ENCODE peak calls at places on chromosomes 16 and 17, in ten cellular contexts. O is stomach, Q is GM12878, K is ovary, Z is K562, M is A549, Y is sigmoid colon, D is transverse colon, S is suprapubic skin, G is esophagus muscularis mucosa. X is an unnamed sample.

GRCh38 chr17:43456661-43457361 is 27.0 kb upstream of the DHX8 start:
- DNase-seq in O (no peak), Q (no peak), K (no peak), Z (no peak), M (no peak), Y (peak; percentile 75), D (peak; percentile 12), S (no peak), G (peak; percentile 93), X (peak; percentile 23)

GRCh38 chr17:47733414-47734288 is 615 bp downstream of the TBX21 start:
- DNase-seq in O (no peak), Q (no peak), K (no peak), Z (no peak), M (no peak), Y (peak; percentile 58), D (no peak), S (peak; percentile 69), G (no peak), X (no peak)

GRCh38 chr17:13413001-13413400 is 188.7 kb downstream of the HS3ST3A1 start:
- DNase-seq in O (no peak), Q (no peak), K (no peak), Z (no peak), M (no peak), Y (no peak), D (no peak), S (no peak), G (no peak), X (no peak)

GRCh38 chr16:61684566-61684965 is 351.7 kb downstream of the CDH8 start:
- DNase-seq in O (no peak), Q (no peak), K (no peak), Z (no peak), M (no peak), Y (no peak), D (no peak), S (no peak), G (no peak), X (no peak)

GRCh38 chr17:17151962-17152361 is 54.2 kb downstream of the PLD6 start:
- DNase-seq in O (peak; percentile 76), Q (no peak), K (peak; percentile 78), Z (no peak), M (peak; percentile 85), Y (peak; percentile 96), D (peak; percentile 63), S (peak; percentile 90), G (peak; percentile 95), X (peak; percentile 75)

GRCh38 chr17:15101175-15101574 is 164.0 kb downstream of the PMP22 start:
- DNase-seq in O (no peak), Q (no peak), K (no peak), Z (no peak), M (no peak), Y (no peak), D (no peak), S (no peak), G (no peak), X (no peak)

GRCh38 chr17:74959826-74960738 is 12.5 kb downstream of the HID1 start:
- DNase-seq in O (no peak), Q (no peak), K (no peak), Z (peak; percentile 62), M (peak; percentile 59), Y (no peak), D (no peak), S (no peak), G (no peak), X (no peak)

GRCh38 chr16:79061199-79061598 is 539.3 kb downstream of the MAF start:
- DNase-seq in O (no peak), Q (no peak), K (no peak), Z (no peak), M (no peak), Y (no peak), D (no peak), S (no peak), G (no peak), X (no peak)

GRCh38 chr17:31281061-31281460 is 16.0 kb downstream of the OMG start:
- DNase-seq in O (no peak), Q (no peak), K (no peak), Z (no peak), M (no peak), Y (no peak), D (no peak), S (no peak), G (no peak), X (no peak)

GRCh38 chr17:10198509-10199249 is at the start of gene GAS7:
- DNase-seq in O (peak; percentile 38), Q (no peak), K (peak; percentile 85), Z (no peak), M (no peak), Y (peak; percentile 84), D (peak; percentile 41), S (peak; percentile 89), G (peak; percentile 93), X (peak; percentile 48)

GRCh38 chr16:68444058-68444657 is 4.2 kb downstream of the SMPD3 start:
- DNase-seq in O (peak; percentile 52), Q (no peak), K (peak; percentile 63), Z (peak; percentile 20), M (no peak), Y (no peak), D (peak; percentile 49), S (no peak), G (no peak), X (no peak)

GRCh38 chr17:50922107-50922506 is 56.0 kb upstream of the TOB1 start:
- DNase-seq in O (no peak), Q (no peak), K (no peak), Z (no peak), M (no peak), Y (no peak), D (no peak), S (no peak), G (no peak), X (no peak)

GRCh38 chr16:20114356-20114755 is 40.7 kb upstream of the GPR139 start:
- DNase-seq in O (no peak), Q (no peak), K (no peak), Z (no peak), M (peak; percentile 65), Y (peak; percentile 76), D (peak; percentile 25), S (no peak), G (no peak), X (no peak)

DNA sequence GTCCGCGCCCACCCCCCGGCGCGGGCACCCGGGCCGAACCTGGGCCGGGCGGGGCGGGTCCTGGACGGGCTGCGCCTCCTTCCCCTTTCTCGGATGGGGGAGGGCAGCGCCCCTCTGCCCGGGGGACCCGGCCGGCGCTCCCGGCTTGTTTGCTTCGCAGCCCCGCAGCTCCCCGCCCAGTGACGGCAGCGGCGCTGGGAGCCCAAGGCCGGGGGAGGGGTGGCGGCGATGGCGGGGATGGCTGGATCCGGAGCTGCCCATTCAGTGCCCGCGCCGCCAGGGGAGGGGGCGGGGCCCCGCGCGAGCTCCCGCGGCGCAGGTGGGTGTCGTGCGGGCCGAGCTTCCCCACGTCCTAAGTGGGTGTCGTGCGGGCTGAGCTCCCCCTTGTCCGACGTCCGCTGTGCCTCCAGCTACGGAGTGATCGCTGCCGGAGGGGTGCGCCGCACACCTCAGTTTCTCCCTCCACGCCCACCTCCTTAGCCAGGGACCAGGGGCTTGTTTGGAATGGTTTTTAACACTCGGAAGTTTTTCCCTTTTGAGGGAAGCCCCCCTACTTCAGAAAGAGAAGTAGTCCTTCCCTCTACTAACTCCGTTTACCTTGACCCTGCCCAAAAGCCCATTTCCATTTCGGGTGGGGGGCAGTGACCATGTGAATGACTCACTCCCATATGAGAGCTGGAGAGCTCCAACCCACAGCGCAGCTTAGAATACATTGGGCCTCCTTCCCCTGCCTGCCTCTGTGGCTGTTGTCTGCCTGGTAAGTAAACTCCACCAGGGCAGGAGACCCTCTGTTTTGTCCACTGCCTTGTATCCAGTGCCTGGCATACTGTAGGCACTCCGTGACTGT is 733 bp downstream of the SGSM2 start:
- DNase-seq in O (peak; percentile 79), Q (no peak), K (peak; percentile 80), Z (peak; percentile 65), M (peak; percentile 65), Y (peak; percentile 83), D (peak; percentile 76), S (no peak), G (no peak), X (no peak)
- TF ChIP-seq POLR2A in O (no peak), Q (no peak), K (no peak), Z (no peak), M (no peak), Y (no peak), D (peak; percentile 32), S (no peak), G (peak; percentile 24), X (peak; percentile 29)

GRCh38 chr16:8675183-8676159 is 1.1 kb downstream of the ABAT start:
- DNase-seq in O (no peak), Q (no peak), K (no peak), Z (no peak), M (no peak), Y (peak; percentile 66), D (no peak), S (no peak), G (no peak), X (no peak)
- TF ChIP-seq EP300 in O (no peak), Q (no peak), K (no peak), Z (no peak), M (no peak), Y (no peak), D (no peak), S (no peak), G (no peak), X (no peak)

GRCh38 chr17:55394357-55395021 is 27.1 kb downstream of the MMD start:
- DNase-seq in O (no peak), Q (no peak), K (no peak), Z (no peak), M (no peak), Y (no peak), D (peak; percentile 10), S (no peak), G (no peak), X (no peak)
- TF ChIP-seq POLR2A in O (no peak), Q (no peak), K (no peak), Z (no peak), M (no peak), Y (no peak), D (no peak), S (no peak), G (no peak), X (no peak)

DNA sequence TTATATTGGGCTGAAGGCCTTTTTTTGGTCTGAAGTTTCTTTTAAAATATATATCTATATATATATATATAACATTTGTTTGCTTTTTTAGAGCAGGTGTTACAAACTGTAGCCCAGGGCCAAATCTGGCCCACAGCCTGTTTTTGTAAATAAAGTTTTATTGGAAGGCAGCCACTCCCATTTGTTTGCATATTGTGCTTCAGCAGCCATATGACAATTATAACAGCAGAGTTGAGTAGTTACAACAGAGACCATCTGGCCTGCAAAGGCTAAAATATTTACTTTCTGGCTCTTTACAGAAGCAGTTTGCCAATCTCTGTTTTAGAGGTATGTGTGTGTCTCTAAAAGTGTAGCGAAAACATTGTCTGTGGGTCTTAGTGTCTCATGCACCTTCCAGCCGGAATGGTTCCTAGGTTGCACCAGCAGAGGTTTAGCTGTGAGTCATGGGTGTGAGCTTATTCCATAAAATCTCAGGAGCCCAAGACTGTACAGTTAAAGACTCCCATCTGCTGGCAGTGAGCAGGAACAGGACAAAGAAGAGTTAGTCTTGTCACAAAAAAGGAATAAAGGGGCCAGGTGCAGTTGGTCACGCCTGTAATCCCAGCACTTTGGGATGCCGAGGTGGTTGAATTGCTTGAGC is 23.8 kb downstream of the LCMT1 start:
- DNase-seq in O (no peak), Q (no peak), K (no peak), Z (no peak), M (peak; percentile 64), Y (no peak), D (peak; percentile 36), S (no peak), G (no peak), X (no peak)
- TF ChIP-seq EP300 in O (no peak), Q (no peak), K (no peak), Z (no peak), M (no peak), Y (no peak), D (no peak), S (no peak), G (no peak), X (no peak)

X was measured in tibial nerve.